ENCODE peak calls at places on chromosome 19, in four cellular contexts. M is mucosa of descending colon; F is Jurkat, Clone E6-1; K is A673. D is an unnamed sample.

GRCh38 chr19:57642396-57643046 is 9.6 kb downstream of the ZNF211 start:
- DNase-seq in M (no peak), F (no peak), K (no peak), D (no peak)

GRCh38 chr19:44061038-44061437 is 9.2 kb downstream of the ZNF223 start:
- DNase-seq in M (no peak), K (no peak), F (no peak), D (no peak)

GRCh38 chr19:33375760-33376159 is 2.3 kb downstream of the CEBPG start:
- DNase-seq in K (no peak), M (no peak), F (no peak), D (no peak)

GRCh38 chr19:49335784-49336481 is 727 bp downstream of the CD37 start:
- DNase-seq in F (no peak), K (no peak), M (no peak), D (no peak)

GRCh38 chr19:3893509-3894179 is 13.2 kb downstream of the ATCAY start:
- DNase-seq in K (no peak), F (no peak), M (no peak), D (no peak)

GRCh38 chr19:56671613-56671994 is at the start of gene ZNF835:
- DNase-seq in F (no peak), K (peak), M (peak), D (peak)

GRCh38 chr19:7985481-7985911 is 19.9 kb downstream of the ELAVL1 start:
- DNase-seq in K (no peak), F (no peak), M (no peak), D (no peak)

GRCh38 chr19:7673995-7674667 is 2.8 kb upstream of the MCEMP1 start:
- DNase-seq in F (peak), K (peak), M (peak), D (no peak)

GRCh38 chr19:13260883-13261653 is 110.9 kb downstream of the IER2 start:
- DNase-seq in K (no peak), F (no peak), M (no peak), D (no peak)

GRCh38 chr19:9939301-9939913 is 3.1 kb upstream of the OLFM2 start:
- DNase-seq in K (peak), M (no peak), F (no peak), D (no peak)

GRCh38 chr19:51181913-51182419 is 39.9 kb downstream of the SIGLEC7 start:
- DNase-seq in M (no peak), K (peak), F (no peak), D (no peak)

GRCh38 chr19:7618366-7618765 is 11.0 kb downstream of the XAB2 start:
- DNase-seq in K (no peak), F (no peak), M (no peak), D (no peak)

GRCh38 chr19:30089086-30089665 is 147.1 kb downstream of the URI1 start:
- DNase-seq in K (no peak), M (no peak), F (no peak), D (no peak)

GRCh38 chr19:14138576-14139265 is 2.3 kb upstream of the ASF1B start:
- DNase-seq in F (no peak), M (no peak), K (no peak), D (no peak)

GRCh38 chr19:7287716-7288115 is 6.5 kb downstream of the INSR start:
- DNase-seq in F (no peak), M (no peak), K (no peak), D (no peak)

GRCh38 chr19:45999653-46000121 is 4.4 kb downstream of the CCDC61 start:
- DNase-seq in F (no peak), M (peak), K (no peak), D (no peak)

GRCh38 chr19:3778899-3779723 is 7.1 kb downstream of the MATK start:
- DNase-seq in F (no peak), K (no peak), M (no peak), D (peak)

GRCh38 chr19:10888421-10888866 is 17.1 kb downstream of the CARM1 start:
- DNase-seq in F (no peak), K (peak), M (no peak), D (no peak)

GRCh38 chr19:46791944-46792343 is 3.5 kb upstream of the SLC1A5 start:
- DNase-seq in M (no peak), F (peak), K (peak), D (peak)

GRCh38 chr19:35414442-35414841 is 33.6 kb upstream of the FFAR2 start:
- DNase-seq in F (no peak), K (no peak), M (no peak), D (no peak)

GRCh38 chr19:48967346-48968178 is 2.5 kb downstream of the FTL start:
- DNase-seq in K (no peak), M (no peak), F (no peak), D (no peak)

GRCh38 chr19:17282488-17283256 is 971 bp downstream of the ANKLE1 start:
- DNase-seq in K (peak), F (peak), M (peak), D (peak)

GRCh38 chr19:17721821-17722220 is 2.5 kb downstream of the MAP1S start:
- DNase-seq in K (no peak), F (no peak), M (no peak), D (no peak)

DNA sequence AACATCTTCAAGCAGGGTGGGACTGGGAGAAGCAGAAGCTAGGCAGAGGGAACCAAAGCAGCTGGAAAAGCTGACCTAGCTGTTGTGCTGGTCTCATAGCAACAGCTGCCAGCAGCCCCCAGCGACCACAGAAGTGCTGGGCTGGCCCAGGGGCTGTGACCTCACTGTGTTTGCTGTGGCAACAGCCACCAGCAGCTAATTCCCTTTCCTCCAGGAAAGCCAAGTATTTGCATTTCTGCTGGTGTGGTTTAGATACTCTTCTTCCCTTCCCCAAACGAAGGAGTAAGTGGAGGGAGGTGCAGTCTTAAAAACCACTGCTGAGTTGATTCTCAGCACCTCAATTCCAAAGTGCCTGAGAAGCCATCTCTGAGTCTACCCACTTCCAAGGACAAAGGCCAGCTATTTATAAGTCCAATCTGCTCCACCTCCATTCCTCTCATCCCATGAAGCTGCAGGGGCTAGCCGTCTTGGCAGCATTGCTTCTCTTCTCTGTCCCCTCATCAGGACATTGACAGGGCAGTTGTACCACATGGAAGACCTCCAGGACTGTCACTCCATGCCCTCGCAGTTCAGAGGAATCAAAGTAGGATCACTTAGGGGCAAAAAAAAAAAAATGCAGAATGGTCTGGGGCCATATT is 11.5 kb upstream of the CCDC97 start:
- DNase-seq in F (no peak), K (no peak), M (peak), D (peak)
- H3K4me3 ChIP-seq in F (no peak), K (no peak), M (no peak), D (no peak)

GRCh38 chr19:821976-822773 is 420 bp upstream of the PLPPR3 start:
- DNase-seq in M (no peak), K (no peak), F (no peak), D (no peak)

GRCh38 chr19:827314-827709 is 325 bp upstream of the AZU1 start:
- DNase-seq in F (no peak), K (no peak), M (no peak), D (no peak)

GRCh38 chr19:825897-826640 is 1.6 kb upstream of the AZU1 start:
- DNase-seq in F (no peak), M (no peak), K (no peak), D (no peak)

GRCh38 chr19:823565-824121 is 1.9 kb upstream of the PLPPR3 start:
- DNase-seq in F (no peak), M (no peak), K (no peak), D (no peak)

DNA sequence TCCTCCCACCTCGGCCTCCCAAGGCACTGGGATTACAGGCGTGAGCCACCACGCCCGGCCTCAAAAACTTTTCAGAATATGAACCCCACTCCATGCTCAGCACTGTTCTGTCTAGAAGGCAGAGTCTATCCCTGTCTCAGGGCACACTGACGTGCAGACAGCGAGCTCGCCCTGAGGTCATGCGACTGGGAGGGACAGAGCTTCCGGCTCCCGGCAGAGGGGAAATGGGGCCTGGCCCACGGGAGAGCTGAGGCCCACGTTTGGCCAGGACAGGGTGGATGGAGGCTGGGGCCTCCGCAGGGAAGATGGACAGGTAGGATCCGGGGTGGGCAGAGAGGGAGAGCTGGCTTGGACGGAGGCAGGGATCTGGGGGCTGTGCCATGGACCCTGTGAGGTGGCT is 2.8 kb upstream of the AZU1 start:
- DNase-seq in M (no peak), K (no peak), F (no peak), D (no peak)
- H3K4me3 ChIP-seq in M (no peak), K (no peak), F (no peak), D (no peak)

GRCh38 chr19:19213822-19214558 is 2.2 kb downstream of the NCAN start:
- DNase-seq in M (no peak), K (peak), F (no peak), D (no peak)
- H3K4me3 ChIP-seq in M (no peak), K (no peak), F (no peak), D (no peak)

DNA sequence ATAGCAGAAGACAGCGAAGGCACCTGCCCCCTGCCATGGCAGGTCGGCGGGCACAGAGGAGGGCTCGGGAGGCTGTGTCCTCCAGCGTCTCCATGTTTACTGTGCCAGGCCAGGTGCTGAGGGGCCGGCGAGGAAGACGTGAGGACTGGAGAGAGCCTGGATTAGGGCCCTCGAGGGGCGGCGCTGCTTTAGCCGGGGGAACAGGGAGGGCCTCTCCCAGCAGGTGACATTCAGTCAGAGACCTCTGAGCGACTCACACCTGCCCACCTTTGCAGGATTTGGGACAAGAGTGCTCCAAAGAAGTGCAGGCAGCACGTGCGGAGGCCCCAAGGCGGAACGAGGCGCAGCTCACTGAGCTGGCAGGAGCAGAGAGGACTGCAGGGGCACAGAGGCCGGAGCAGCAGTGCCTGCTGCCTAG is 17.6 kb downstream of the KDM4B start:
- DNase-seq in F (no peak), K (no peak), M (no peak), D (no peak)
- H3K4me3 ChIP-seq in F (no peak), K (no peak), M (no peak), D (no peak)

DNA sequence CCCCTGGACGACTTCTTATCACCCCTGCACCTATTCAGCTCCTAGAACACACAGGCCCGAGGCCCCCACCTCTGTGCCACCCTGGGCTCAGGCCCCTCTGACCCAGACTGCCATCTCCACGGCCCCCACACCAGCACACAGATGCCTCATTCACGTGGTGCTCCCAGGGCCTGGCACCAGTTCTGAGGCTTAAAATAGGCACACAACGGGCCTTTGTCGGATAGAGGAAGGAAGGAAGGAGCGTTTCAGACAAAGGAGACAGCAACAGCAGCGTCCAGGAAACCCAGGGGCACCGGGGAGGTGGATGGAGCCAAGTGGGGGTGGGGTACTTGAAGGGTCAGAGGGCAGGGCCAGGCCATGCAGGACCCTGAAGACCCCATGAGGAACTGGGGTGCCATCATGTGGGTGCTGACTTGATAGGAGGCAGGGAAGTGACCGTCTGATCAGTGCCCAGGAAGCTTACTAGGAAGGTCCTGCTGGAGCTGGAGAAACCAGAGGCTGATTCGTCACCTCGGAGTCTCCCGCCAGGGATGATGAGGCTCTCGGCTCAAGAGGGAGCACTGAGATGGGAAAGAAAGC is 7.1 kb downstream of the GNG7 start:
- DNase-seq in F (no peak), K (no peak), M (no peak), D (no peak)
- H3K4me3 ChIP-seq in F (no peak), K (no peak), M (no peak), D (no peak)

DNA sequence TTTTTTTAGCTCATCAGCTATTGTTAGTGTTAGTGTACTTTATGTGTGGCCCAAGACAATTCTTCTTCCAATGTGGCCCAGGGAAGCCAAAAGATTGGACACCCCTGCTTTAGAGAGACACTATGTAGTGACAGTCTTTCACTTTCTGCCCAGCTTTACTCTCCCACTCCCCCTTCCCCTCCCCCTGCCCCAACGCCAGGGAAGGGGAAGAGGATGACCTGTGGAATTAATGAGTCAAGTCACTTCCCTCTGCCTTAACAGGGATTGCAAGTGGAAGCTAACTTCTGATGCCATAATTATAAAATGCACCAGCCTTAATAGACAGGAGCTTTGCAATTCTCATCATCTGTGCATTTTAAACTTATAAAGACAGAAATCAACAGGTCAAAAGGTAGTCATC is 1.6 kb downstream of the ZNF415 start:
- DNase-seq in F (no peak), M (no peak), K (no peak), D (no peak)
- H3K4me3 ChIP-seq in F (no peak), M (no peak), K (no peak), D (no peak)

DNA sequence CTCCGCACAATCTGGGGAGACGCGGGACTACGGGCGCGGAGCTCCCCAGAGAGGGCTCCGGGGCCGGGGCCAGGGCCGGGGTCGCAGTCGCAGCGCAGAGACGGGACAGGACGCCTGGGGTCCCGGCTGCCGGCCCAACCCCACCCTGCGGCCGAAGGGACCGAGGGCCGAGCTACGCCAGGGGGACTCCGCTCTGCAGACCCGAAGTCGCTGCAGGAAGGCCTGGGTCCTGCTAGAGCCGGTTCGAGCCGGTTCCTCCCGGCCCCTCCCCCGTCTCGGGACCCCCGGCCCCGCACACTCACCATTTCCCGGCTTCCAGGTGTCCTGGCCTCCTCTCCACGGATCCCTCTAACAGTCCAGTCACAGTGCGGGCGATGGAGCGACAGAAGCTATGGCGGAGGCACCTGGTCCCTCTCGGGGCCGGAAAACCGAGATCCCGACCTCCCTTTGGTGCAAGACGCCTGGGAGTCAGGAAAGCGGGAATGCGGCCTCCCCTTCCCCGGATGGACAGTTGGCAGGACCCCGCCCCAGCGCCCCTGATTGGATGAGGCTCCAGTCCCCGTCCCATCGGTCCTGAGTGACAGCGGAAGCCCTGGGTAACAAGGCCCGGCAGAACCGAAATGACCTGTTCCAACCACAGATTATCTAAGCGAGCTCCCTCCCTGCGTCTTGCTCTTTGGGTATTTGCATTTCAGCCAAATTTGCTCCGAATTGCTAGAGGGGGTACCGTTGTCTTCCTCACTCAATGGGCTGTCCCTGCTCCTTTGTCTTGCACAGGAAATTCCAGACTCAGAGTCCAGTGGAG is at the start of gene ZNF625:
- DNase-seq in F (no peak), M (peak), K (peak), D (peak)
- H3K4me3 ChIP-seq in F (no peak), M (peak), K (peak), D (peak)

D was measured in CD4-positive, alpha-beta memory T cell.